ENCODE peak calls at places on chromosomes 4 and X, in five cellular contexts. A is colonic mucosa, T is right atrium auricular region, I is adipocyte, B is mammary epithelial cell. Y is an unnamed sample.

GRCh38 chrX:19682712-19683331 is 167.5 kb upstream of the MAP3K15 start:
- DNase-seq in A (peak; percentile 45), T (peak; percentile 82), I (peak; percentile 88), B (no peak), Y (peak; percentile 82)

GRCh38 chr4:79413032-79413431 is 5.0 kb upstream of the GK2 start:
- DNase-seq in A (no peak), T (no peak), I (no peak), B (no peak), Y (no peak)

GRCh38 chr4:122706511-122706910 is 26.0 kb upstream of the BBS12 start:
- DNase-seq in A (no peak), T (no peak), I (no peak), B (no peak), Y (no peak)

GRCh38 chr4:2263701-2264321 is 1.9 kb upstream of the MXD4 start:
- DNase-seq in A (no peak), T (no peak), I (no peak), B (no peak), Y (no peak)

GRCh38 chr4:5455003-5455585 is 253.3 kb downstream of the EVC2 start:
- DNase-seq in A (no peak), T (no peak), I (no peak), B (no peak), Y (no peak)

GRCh38 chr4:55921093-55921492 is 27.7 kb upstream of the CEP135 start:
- DNase-seq in A (no peak), T (no peak), I (no peak), B (peak; percentile 21), Y (no peak)

GRCh38 chr4:2296621-2297601 is 35.0 kb upstream of the MXD4 start:
- DNase-seq in A (no peak), T (no peak), I (no peak), B (no peak), Y (no peak)

GRCh38 chr4:4470208-4470607 is 71.6 kb downstream of the STX18 start:
- DNase-seq in A (no peak), T (no peak), I (no peak), B (no peak), Y (no peak)

GRCh38 chrX:119503484-119503861 is 35.2 kb downstream of the SLC25A5 start:
- DNase-seq in A (peak; percentile 65), T (no peak), I (peak; percentile 80), B (peak; percentile 68), Y (peak; percentile 35)

GRCh38 chr4:12409507-12410190 is 981.0 kb upstream of the HS3ST1 start:
- DNase-seq in A (no peak), T (no peak), I (peak; percentile 0), B (peak; percentile 46), Y (no peak)

GRCh38 chr4:83112678-83113428 is 1.7 kb downstream of the PLAC8 start:
- DNase-seq in A (no peak), T (no peak), I (peak; percentile 54), B (no peak), Y (peak; percentile 46)

GRCh38 chr4:5826437-5827107 is 66.3 kb downstream of the CRMP1 start:
- DNase-seq in A (no peak), T (no peak), I (no peak), B (no peak), Y (no peak)

GRCh38 chrX:15855562-15856256 is 1.1 kb upstream of the AP1S2 start:
- DNase-seq in A (no peak), T (no peak), I (peak; percentile 7), B (no peak), Y (no peak)

GRCh38 chr4:83207497-83208105 is 77.0 kb downstream of the COQ2 start:
- DNase-seq in A (peak; percentile 74), T (no peak), I (peak; percentile 39), B (peak; percentile 32), Y (peak; percentile 53)

GRCh38 chr4:88858752-88859151 is 161.1 kb upstream of the NAP1L5 start:
- DNase-seq in A (no peak), T (no peak), I (no peak), B (no peak), Y (no peak)

GRCh38 chr4:84159767-84160166 is 339.3 kb downstream of the NKX6-1 start:
- DNase-seq in A (no peak), T (no peak), I (peak; percentile 1), B (no peak), Y (no peak)

GRCh38 chrX:3815896-3816664 is 102.6 kb upstream of the PRKX start:
- DNase-seq in A (peak; percentile 71), T (peak; percentile 73), I (peak; percentile 58), B (peak; percentile 23), Y (no peak)

GRCh38 chr4:8328866-8329559 is 59.5 kb downstream of the HTRA3 start:
- DNase-seq in A (no peak), T (no peak), I (no peak), B (no peak), Y (no peak)

GRCh38 chr4:69075061-69075792 is 21.0 kb upstream of the UGT2B7 start:
- DNase-seq in A (no peak), T (no peak), I (no peak), B (no peak), Y (no peak)

GRCh38 chrX:100681581-100681980 is 37.6 kb downstream of the SRPX2 start:
- DNase-seq in A (no peak), T (no peak), I (peak; percentile 21), B (no peak), Y (no peak)

GRCh38 chrX:109733658-109734022 is 583 bp upstream of the ACSL4 start:
- DNase-seq in A (no peak), T (no peak), I (no peak), B (no peak), Y (no peak)

GRCh38 chr4:162458051-162458450 is 294.3 kb upstream of the FSTL5 start:
- DNase-seq in A (no peak), T (no peak), I (no peak), B (no peak), Y (no peak)

GRCh38 chr4:60656171-60656570 is 544.0 kb upstream of the ADGRL3 start:
- DNase-seq in A (no peak), T (no peak), I (peak; percentile 55), B (no peak), Y (no peak)

GRCh38 chr4:174521800-174522182 is 497 bp downstream of the HPGD start:
- DNase-seq in A (peak; percentile 67), T (no peak), I (no peak), B (peak; percentile 22), Y (no peak)

DNA sequence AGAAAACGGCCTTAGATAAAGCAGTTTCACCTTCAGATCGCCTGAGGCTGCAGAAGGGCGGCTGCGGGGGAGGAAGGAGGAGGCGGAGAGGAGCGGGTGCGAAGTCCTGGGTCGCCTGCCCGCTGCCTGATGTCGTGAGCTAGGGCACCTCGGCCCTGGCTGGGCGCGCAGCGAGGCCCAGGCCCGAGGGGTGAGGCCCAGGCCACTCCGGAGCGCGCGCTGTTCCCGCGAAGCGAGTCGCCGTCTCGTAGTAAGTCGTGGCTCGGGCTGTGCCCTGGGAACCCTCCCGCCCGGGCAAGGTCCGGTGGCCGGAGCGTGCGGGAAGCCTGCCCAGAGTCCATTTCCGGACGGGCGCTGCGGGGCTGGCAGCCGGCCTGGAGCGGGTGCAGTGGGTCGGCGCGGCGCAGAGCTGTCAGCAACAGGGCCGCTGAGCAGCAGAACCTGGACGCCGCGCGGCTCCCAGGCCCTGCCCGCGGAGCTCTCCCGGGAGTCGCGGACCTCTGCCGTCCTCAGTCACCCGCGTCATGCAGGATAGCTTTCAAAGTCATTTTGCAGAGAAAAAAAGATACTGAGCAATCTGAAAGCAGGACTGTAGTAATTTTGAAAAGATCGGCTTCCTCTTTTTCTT is 18.7 kb downstream of the TRIM2 start:
- DNase-seq in A (peak; percentile 46), T (no peak), I (peak; percentile 83), B (peak; percentile 41), Y (no peak)
- H3K4me3 ChIP-seq in A (peak overlapping the region; percentile 47), T (peak overlapping the region; percentile 57), I (peak overlapping the region; percentile 87), B (peak overlapping the region; percentile 58), Y (peak overlapping the region; percentile 69)

GRCh38 chr4:39446842-39447573 is 11.7 kb downstream of the RPL9 start:
- DNase-seq in A (peak; percentile 78), T (peak; percentile 69), I (peak; percentile 10), B (peak; percentile 43), Y (no peak)
- H3K4me3 ChIP-seq in A (peak overlapping the region; percentile 46), T (peak overlapping the region; percentile 22), I (peak overlapping the region; percentile 77), B (peak overlapping the region; percentile 47), Y (peak overlapping the region; percentile 32)

DNA sequence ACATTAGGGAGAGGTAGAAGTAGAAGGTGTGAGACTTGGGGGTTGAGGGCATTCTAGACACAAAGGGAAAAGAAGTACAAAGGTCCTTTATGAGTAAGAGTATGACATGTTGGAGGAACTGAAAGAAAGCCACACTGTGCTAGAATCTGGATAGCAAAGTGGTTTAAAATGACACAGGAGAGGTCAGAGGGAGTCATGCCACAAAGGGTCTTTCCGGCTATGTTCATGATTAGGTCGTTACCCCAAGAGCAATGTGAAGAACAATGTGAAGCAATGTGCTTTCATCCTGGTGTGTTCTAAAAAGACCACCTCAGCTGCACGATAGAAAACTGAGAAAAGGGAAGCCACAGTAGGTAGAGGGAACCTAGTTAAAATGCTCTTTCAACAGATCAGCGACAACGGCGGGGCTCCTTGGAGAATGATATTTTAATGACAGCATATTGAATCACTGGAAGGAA is 29.2 kb downstream of the SMIM14 start:
- DNase-seq in A (no peak), T (no peak), I (no peak), B (peak; percentile 6), Y (no peak)
- H3K4me3 ChIP-seq in A (no peak overlapping the region), T (no peak overlapping the region), I (no peak overlapping the region), B (no peak overlapping the region), Y (no peak overlapping the region)

DNA sequence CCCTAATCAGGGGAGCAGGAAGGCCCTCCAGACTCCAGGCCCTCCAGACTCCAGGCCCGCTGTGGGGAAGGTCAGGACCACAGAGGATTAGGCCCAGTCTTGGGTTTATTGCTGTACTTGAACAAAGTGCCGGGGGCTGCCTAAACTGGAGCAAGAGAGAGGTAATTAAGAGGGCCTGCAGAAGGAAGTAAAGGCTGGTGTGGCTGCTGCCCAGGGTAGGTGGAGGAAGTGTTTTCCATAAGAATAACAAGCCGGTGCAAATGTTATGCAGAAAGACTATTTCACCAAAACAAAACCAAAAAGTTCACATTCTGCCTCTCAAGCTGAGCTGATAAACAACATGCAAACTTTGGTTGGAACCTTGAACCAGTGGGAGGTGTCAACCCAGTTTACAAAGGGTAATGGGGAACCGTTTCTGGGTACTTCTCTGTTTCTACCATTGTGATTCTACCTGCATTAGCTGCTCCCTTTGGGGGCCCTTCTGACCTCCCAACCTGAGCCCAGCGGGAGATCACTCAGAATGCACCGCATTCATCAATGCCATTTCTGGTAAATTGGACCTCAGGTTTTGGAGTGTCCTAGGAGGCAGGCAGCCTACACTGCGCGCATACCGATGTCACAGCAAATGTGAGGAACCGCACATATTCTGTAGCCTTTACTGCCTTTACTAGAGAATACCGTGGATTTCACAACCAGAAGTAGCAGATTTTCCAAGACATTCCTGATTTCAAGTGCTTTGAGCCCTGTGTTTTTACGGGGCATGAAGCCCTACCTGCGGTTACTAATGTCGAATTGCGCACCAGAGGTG is 59.7 kb upstream of the BCOR start:
- DNase-seq in A (no peak), T (no peak), I (no peak), B (no peak), Y (no peak)
- H3K4me3 ChIP-seq in A (peak overlapping the region; percentile 38), T (no peak overlapping the region), I (peak overlapping the region; percentile 69), B (peak overlapping the region; percentile 49), Y (no peak overlapping the region)

GRCh38 chr4:144716778-144717177 is 70.8 kb downstream of the HHIP start:
- DNase-seq in A (no peak), T (no peak), I (no peak), B (peak; percentile 59), Y (no peak)
- H3K4me3 ChIP-seq in A (no peak overlapping the region), T (no peak overlapping the region), I (no peak overlapping the region), B (no peak overlapping the region), Y (no peak overlapping the region)

DNA sequence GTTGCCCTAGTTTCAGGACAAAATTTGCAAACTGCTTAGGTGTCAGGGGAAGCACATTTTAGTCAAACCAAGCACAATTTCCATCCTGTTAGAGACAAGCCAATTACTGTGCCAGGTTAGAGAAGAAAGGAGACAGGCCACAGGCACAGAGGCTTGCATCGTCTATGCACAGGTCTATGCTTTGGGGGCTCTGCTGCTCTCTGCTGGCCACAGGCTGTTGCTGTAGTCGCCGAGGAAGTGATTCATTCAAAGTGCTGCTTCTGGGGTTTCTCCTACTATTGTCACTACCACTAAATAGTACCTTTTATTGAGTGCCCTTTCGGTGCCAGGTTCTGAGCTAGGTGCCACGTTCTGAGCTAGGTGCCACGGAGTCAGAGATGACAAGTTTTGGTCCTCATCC is 45.5 kb downstream of the VGLL1 start:
- DNase-seq in A (peak; percentile 41), T (peak; percentile 61), I (peak; percentile 65), B (peak; percentile 37), Y (no peak)
- H3K4me3 ChIP-seq in A (no peak overlapping the region), T (no peak overlapping the region), I (no peak overlapping the region), B (no peak overlapping the region), Y (no peak overlapping the region)